ENCODE peak calls at places on chromosomes 16 and 17, in five cellular contexts. U is H54; H is activated T-cell treated with anti-CD3 and anti-CD28 coated beads, Interleukin-2, amount 50 U/mL, for 72 hours; M is Daoy; X is NCI-H345. D is an unnamed sample.

GRCh38 chr16:50644730-50645129 is 36.4 kb downstream of the SNX20 start:
- DNase-seq in U (no peak), H (peak), M (peak), X (no peak), D (peak)

GRCh38 chr16:10594312-10594950 is 14.0 kb upstream of the EMP2 start:
- DNase-seq in U (no peak), H (no peak), M (no peak), X (peak), D (no peak)

GRCh38 chr17:9875441-9875840 is 29.6 kb downstream of the RCVRN start:
- DNase-seq in U (peak), H (no peak), M (peak), X (no peak), D (no peak)

GRCh38 chr17:74864866-74865395 is 5.2 kb upstream of the GRIN2C start:
- DNase-seq in U (peak), H (peak), M (peak), X (peak), D (peak)

GRCh38 chr16:13300066-13300465 is 398.7 kb downstream of the SHISA9 start:
- DNase-seq in U (no peak), H (no peak), M (no peak), X (no peak), D (no peak)

GRCh38 chr16:74734361-74735161 is 33.9 kb upstream of the MLKL start:
- DNase-seq in U (no peak), H (no peak), M (no peak), X (no peak), D (no peak)

GRCh38 chr16:59950431-59950830 is 1216.3 kb upstream of the GOT2 start:
- DNase-seq in U (no peak), H (no peak), M (no peak), X (no peak), D (no peak)

GRCh38 chr16:2707368-2708289 is 12.4 kb downstream of the PRSS27 start:
- DNase-seq in U (no peak), H (no peak), M (no peak), X (no peak), D (no peak)

GRCh38 chr17:4480929-4481898 is 17.5 kb upstream of the SPNS2 start:
- DNase-seq in U (no peak), H (peak), M (no peak), X (no peak), D (no peak)

GRCh38 chr16:68055395-68055794 is 29.8 kb upstream of the NFATC3 start:
- DNase-seq in U (no peak), H (no peak), M (no peak), X (no peak), D (no peak)

GRCh38 chr16:19716183-19716582 is 1.8 kb downstream of the KNOP1 start:
- DNase-seq in U (no peak), H (no peak), M (no peak), X (no peak), D (no peak)

GRCh38 chr17:62818491-62818890 is 10.4 kb upstream of the MARCHF10 start:
- DNase-seq in U (no peak), H (no peak), M (no peak), X (no peak), D (no peak)

GRCh38 chr17:38579934-38580333 is 25.8 kb downstream of the SRCIN1 start:
- DNase-seq in U (peak), H (peak), M (peak), X (peak), D (peak)

GRCh38 chr17:40070895-40071719 is 8.3 kb downstream of the THRA start:
- DNase-seq in U (no peak), H (no peak), M (no peak), X (no peak), D (no peak)

GRCh38 chr17:81522491-81523125 is 5.6 kb upstream of the FSCN2 start:
- DNase-seq in U (no peak), H (no peak), M (no peak), X (no peak), D (no peak)

GRCh38 chr16:31193874-31194273 is 8.7 kb downstream of the PYCARD start:
- DNase-seq in U (no peak), H (no peak), M (no peak), X (no peak), D (no peak)

GRCh38 chr17:3959295-3959899 is 4.8 kb downstream of the ATP2A3 start:
- DNase-seq in U (peak), H (no peak), M (peak), X (peak), D (no peak)

GRCh38 chr16:84141143-84141670 is 3.8 kb downstream of the HSDL1 start:
- DNase-seq in U (no peak), H (peak), M (no peak), X (no peak), D (peak)

GRCh38 chr17:82848022-82848592 is 8.3 kb upstream of the ZNF750 start:
- DNase-seq in U (no peak), H (peak), M (no peak), X (peak), D (no peak)

GRCh38 chr17:35350493-35350892 is 22.9 kb downstream of the SLFN11 start:
- DNase-seq in U (no peak), H (no peak), M (no peak), X (no peak), D (no peak)

GRCh38 chr16:57815987-57816745 is 13.9 kb upstream of the KIFC3 start:
- DNase-seq in U (peak), H (peak), M (peak), X (peak), D (peak)

GRCh38 chr16:27617678-27618077 is 67.7 kb downstream of the KATNIP start:
- DNase-seq in U (no peak), H (no peak), M (no peak), X (no peak), D (no peak)

GRCh38 chr16:67673712-67674580 is 7.3 kb downstream of the C16orf86 start:
- DNase-seq in U (peak), H (no peak), M (peak), X (no peak), D (no peak)

GRCh38 chr16:67249178-67249759 is 490 bp downstream of the SLC9A5 start:
- DNase-seq in U (no peak), H (no peak), M (no peak), X (no peak), D (no peak)

GRCh38 chr17:74213897-74214386 is 571 bp downstream of the TTYH2 start:
- DNase-seq in U (no peak), H (no peak), M (peak), X (no peak), D (peak)

GRCh38 chr17:61380836-61381525 is 18.7 kb upstream of the TBX2 start:
- DNase-seq in U (no peak), H (no peak), M (no peak), X (no peak), D (peak)

GRCh38 chr17:34841467-34841866 is 119.8 kb downstream of the CCT6B start:
- DNase-seq in U (no peak), H (no peak), M (no peak), X (no peak), D (peak)

GRCh38 chr17:56291226-56291805 is 138.0 kb downstream of the ANKFN1 start:
- DNase-seq in U (no peak), H (no peak), M (no peak), X (no peak), D (no peak)

GRCh38 chr16:81238296-81239011 is at the start of gene BCO1:
- DNase-seq in U (peak), H (no peak), M (peak), X (peak), D (peak)

GRCh38 chr16:50671644-50672260 is 9.4 kb downstream of the SNX20 start:
- DNase-seq in U (peak), H (peak), M (peak), X (no peak), D (peak)

GRCh38 chr16:3637371-3637923 is 17.0 kb upstream of the DNASE1 start:
- DNase-seq in U (no peak), H (peak), M (no peak), X (no peak), D (peak)

GRCh38 chr17:35082073-35082657 is 18.7 kb upstream of the RFFL start:
- DNase-seq in U (peak), H (no peak), M (peak), X (peak), D (peak)

GRCh38 chr17:13544292-13544691 is 57.4 kb downstream of the HS3ST3A1 start:
- DNase-seq in U (peak), H (no peak), M (peak), X (no peak), D (no peak)

D was measured in NCI-H82.